ENCODE peak calls at places on chromosomes 2 and 18, in five cellular contexts. C, N, L, U and B are unnamed samples.

GRCh38 chr2:102110168-102110567 is 32.4 kb upstream of the IL1R1 start:
- DNase-seq in U (no peak), L (no peak), N (no peak), C (no peak), B (no peak)

GRCh38 chr18:56139792-56140254 is 498.6 kb downstream of the TXNL1 start:
- DNase-seq in N (peak; percentile 27), U (peak; percentile 40), C (no peak), L (no peak), B (no peak)

GRCh38 chr2:7703523-7704144 is 786.4 kb downstream of the RNF144A start:
- DNase-seq in L (peak; percentile 12), C (no peak), U (no peak), N (no peak), B (no peak)

GRCh38 chr2:37026050-37026449 is 58.1 kb downstream of the HEATR5B start:
- DNase-seq in U (no peak), C (no peak), L (no peak), N (no peak), B (peak; percentile 40)

GRCh38 chr18:51122266-51123045 is 75.0 kb downstream of the MEX3C start:
- DNase-seq in C (no peak), L (no peak), N (no peak), U (no peak), B (no peak)

GRCh38 chr2:32005371-32005976 is 5.3 kb downstream of the MEMO1 start:
- DNase-seq in N (no peak), C (no peak), L (no peak), U (no peak), B (no peak)

GRCh38 chr2:30321466-30321865 is 90.1 kb downstream of the LBH start:
- DNase-seq in L (no peak), U (no peak), N (no peak), C (no peak), B (peak; percentile 55)

GRCh38 chr2:128535928-128536327 is 217.3 kb upstream of the HS6ST1 start:
- DNase-seq in U (no peak), N (no peak), L (no peak), C (no peak), B (peak; percentile 25)

GRCh38 chr2:489084-489483 is 188.1 kb downstream of the TMEM18 start:
- DNase-seq in C (no peak), N (no peak), U (no peak), L (no peak), B (no peak)

GRCh38 chr2:154459286-154459685 is 239.2 kb upstream of the KCNJ3 start:
- DNase-seq in N (no peak), C (no peak), U (no peak), L (no peak), B (no peak)
- H3K27ac ChIP-seq in N (no peak overlapping the region), C (no peak overlapping the region), U (no peak overlapping the region), L (no peak overlapping the region), B (no peak overlapping the region)

GRCh38 chr2:236503583-236503982 is 66.0 kb upstream of the ACKR3 start:
- DNase-seq in U (no peak), N (no peak), L (no peak), C (no peak), B (no peak)
- TF ChIP-seq CTCF in U (no peak), N (no peak), L (no peak), C (no peak), B (no peak)

DNA sequence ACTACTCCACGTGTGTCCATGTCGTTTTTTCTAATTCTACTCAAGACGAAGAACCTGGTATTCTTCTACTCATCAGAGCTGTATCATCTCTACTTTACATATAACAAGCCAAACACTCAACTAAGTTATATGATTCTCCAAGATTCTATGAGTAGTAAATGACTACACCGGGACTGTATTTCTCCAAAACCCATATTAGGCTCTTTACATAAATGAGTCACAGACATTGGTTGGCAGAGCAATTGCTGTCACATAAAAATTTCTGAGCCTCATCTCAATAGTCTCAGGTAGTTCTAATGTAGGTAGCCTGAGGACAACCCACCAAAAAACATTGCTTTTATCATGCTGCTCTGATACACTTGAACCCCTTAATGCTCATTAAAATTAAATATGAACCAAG is 1092.3 kb upstream of the NXPH2 start:
- DNase-seq in U (no peak), L (no peak), N (no peak), C (no peak), B (no peak)
- H3K27ac ChIP-seq in U (no peak overlapping the region), L (no peak overlapping the region), N (no peak overlapping the region), C (no peak overlapping the region), B (no peak overlapping the region)

GRCh38 chr2:129892360-129892759 is 87.1 kb upstream of the RAB6C start:
- DNase-seq in L (no peak), C (no peak), U (no peak), N (peak; percentile 23), B (no peak)
- TF ChIP-seq CTCF in L (no peak), C (no peak), U (no peak), N (no peak), B (no peak)

DNA sequence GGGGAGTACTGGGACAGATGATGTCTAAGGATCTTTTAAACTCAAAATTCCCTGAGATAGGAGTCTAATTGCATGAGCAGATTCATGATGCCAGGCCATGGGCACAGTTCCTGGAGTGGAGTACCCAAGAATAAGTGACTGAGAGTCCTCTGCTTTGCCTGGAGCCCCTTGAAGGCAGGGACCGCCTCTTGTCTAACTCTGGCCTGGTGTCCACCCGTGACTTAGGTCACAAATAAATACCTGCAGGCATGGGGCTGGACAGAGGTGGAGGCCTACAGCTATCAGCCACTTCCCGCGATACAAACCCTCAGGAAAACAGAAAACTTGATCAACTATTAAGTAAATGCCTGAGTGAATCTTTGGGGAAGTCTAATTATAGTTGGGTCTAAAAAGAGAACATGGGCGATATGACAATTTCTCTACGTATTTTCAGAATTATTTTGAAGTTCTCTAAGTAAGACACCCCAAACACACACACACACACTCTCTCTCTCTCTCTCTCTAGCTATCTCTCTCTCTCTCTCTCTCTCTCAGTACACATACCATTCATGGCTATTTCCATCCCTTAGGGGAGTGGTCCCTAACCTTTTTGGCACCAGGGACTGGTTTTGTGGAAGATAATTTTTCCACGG is 1.8 kb upstream of the WIPF1 start:
- DNase-seq in U (no peak), C (no peak), L (no peak), N (no peak), B (no peak)
- H3K27ac ChIP-seq in U (no peak overlapping the region), C (no peak overlapping the region), L (peak overlapping the region; percentile 96), N (peak overlapping the region; percentile 87), B (no peak overlapping the region)